ENCODE peak calls at places on chromosome 4, in nine cellular contexts. R, A, B, M, T, Q, U, G and J are unnamed samples.

GRCh38 chr4:147975902-147976301 is 244.0 kb downstream of the ARHGAP10 start:
- DNase-seq in R (no peak), M (no peak), A (no peak), Q (no peak), G (peak; percentile 10), U (peak; percentile 34), B (no peak), T (no peak), J (no peak)

GRCh38 chr4:42484630-42485029 is 87.3 kb downstream of the SHISA3 start:
- DNase-seq in M (no peak), T (no peak), Q (no peak), G (no peak), B (no peak), A (no peak), R (no peak), U (no peak), J (no peak)

GRCh38 chr4:33722800-33723511 is 2521.4 kb downstream of the ARAP2 start:
- DNase-seq in Q (no peak), U (peak; percentile 42), B (peak; percentile 38), G (no peak), R (no peak), M (no peak), T (no peak), A (no peak), J (peak; percentile 4)

GRCh38 chr4:138035781-138036258 is 206.3 kb downstream of the SLC7A11 start:
- DNase-seq in U (peak; percentile 78), Q (no peak), M (peak; percentile 16), B (no peak), T (no peak), A (no peak), R (peak; percentile 75), G (no peak), J (peak; percentile 10)

GRCh38 chr4:8146158-8146557 is 12.5 kb downstream of the ABLIM2 start:
- DNase-seq in B (no peak), M (no peak), U (no peak), Q (no peak), T (no peak), R (no peak), A (no peak), G (no peak), J (no peak)

GRCh38 chr4:67907650-67908049 is 23.8 kb upstream of the TMPRSS11D start:
- DNase-seq in Q (no peak), A (no peak), T (no peak), B (no peak), U (no peak), G (no peak), R (no peak), M (no peak), J (no peak)

GRCh38 chr4:137705171-137705783 is 173.0 kb upstream of the PCDH18 start:
- DNase-seq in Q (no peak), T (no peak), R (peak; percentile 57), M (no peak), B (no peak), A (no peak), U (peak; percentile 75), G (peak; percentile 70), J (no peak)

GRCh38 chr4:41174444-41174843 is 39.9 kb downstream of the APBB2 start:
- DNase-seq in M (no peak), B (no peak), T (no peak), A (no peak), G (no peak), R (peak; percentile 11), Q (no peak), U (peak; percentile 22), J (no peak)

GRCh38 chr4:56129431-56129861 is 180.7 kb downstream of the CEP135 start:
- DNase-seq in T (no peak), B (no peak), U (no peak), R (peak; percentile 29), Q (no peak), A (no peak), M (no peak), G (no peak), J (no peak)

GRCh38 chr4:121642292-121642691 is 54.5 kb downstream of the ANXA5 start:
- DNase-seq in R (no peak), G (no peak), T (no peak), Q (no peak), M (no peak), A (no peak), U (no peak), B (no peak), J (no peak)